ENCODE peak calls at places on chromosomes 6 and 20, in eight cellular contexts. K, O, F, T, G, X, L and N are unnamed samples.

GRCh38 chr6:136440187-136440582 is 110.0 kb downstream of the MAP7 start:
- DNase-seq in K (no peak), O (no peak), F (no peak), T (no peak), G (no peak), X (no peak), L (no peak), N (no peak)

GRCh38 chr6:116515141-116515540 is 3.7 kb downstream of the CALHM5 start:
- DNase-seq in K (no peak), O (no peak), F (no peak), T (no peak), G (no peak), X (no peak), L (no peak), N (no peak)

GRCh38 chr6:155219858-155220301 is 43.9 kb upstream of the CLDN20 start:
- DNase-seq in K (no peak), O (no peak), F (no peak), T (no peak), G (peak), X (no peak), L (no peak), N (no peak)

GRCh38 chr6:84897874-84898635 is 133.7 kb upstream of the TBX18 start:
- DNase-seq in K (no peak), O (no peak), F (no peak), T (no peak), G (peak), X (no peak), L (no peak), N (no peak)

GRCh38 chr6:72776456-72776855 is 154.6 kb downstream of the KCNQ5 start:
- DNase-seq in K (no peak), O (no peak), F (no peak), T (no peak), G (no peak), X (no peak), L (no peak), N (no peak)

GRCh38 chr6:140660295-140660694 is 1285.8 kb upstream of the CITED2 start:
- DNase-seq in K (no peak), O (no peak), F (no peak), T (no peak), G (no peak), X (no peak), L (no peak), N (no peak)

GRCh38 chr20:47727909-47728361 is 57.3 kb downstream of the SULF2 start:
- DNase-seq in K (no peak), O (no peak), F (no peak), T (no peak), G (no peak), X (no peak), L (no peak), N (no peak)

GRCh38 chr20:47456952-47457724 is 44.5 kb upstream of the NCOA3 start:
- DNase-seq in K (no peak), O (no peak), F (no peak), T (no peak), G (peak), X (no peak), L (no peak), N (no peak)

GRCh38 chr6:29769336-29769735 is 46.1 kb downstream of the HLA-F start:
- DNase-seq in K (no peak), O (no peak), F (no peak), T (no peak), G (no peak), X (no peak), L (no peak), N (no peak)

GRCh38 chr20:60658661-60659060 is 593.4 kb upstream of the CDH4 start:
- DNase-seq in K (no peak), O (no peak), F (no peak), T (no peak), G (no peak), X (no peak), L (no peak), N (no peak)

GRCh38 chr20:21026951-21027350 is 79.2 kb downstream of the LINC00237 start:
- DNase-seq in K (no peak), O (no peak), F (no peak), T (no peak), G (no peak), X (no peak), L (no peak), N (no peak)

GRCh38 chr6:16414205-16414604 is 175.8 kb downstream of the GMPR start:
- DNase-seq in K (no peak), O (no peak), F (no peak), T (no peak), G (peak), X (no peak), L (no peak), N (no peak)

GRCh38 chr6:48280035-48280434 is 169.0 kb upstream of the PTCHD4 start:
- DNase-seq in K (no peak), O (no peak), F (no peak), T (no peak), G (no peak), X (no peak), L (no peak), N (no peak)

GRCh38 chr6:105402090-105402980 is 547 bp downstream of the PREP start:
- DNase-seq in K (peak), O (no peak), F (no peak), T (no peak), G (peak), X (peak), L (no peak), N (no peak)

GRCh38 chr6:140849441-140849840 is 1283.3 kb upstream of the GJE1 start:
- DNase-seq in K (no peak), O (no peak), F (no peak), T (no peak), G (peak), X (no peak), L (no peak), N (no peak)

GRCh38 chr6:130020892-130021483 is 2.6 kb downstream of the L3MBTL3 start:
- DNase-seq in K (peak), O (peak), F (peak), T (peak), G (peak), X (peak), L (peak), N (peak)

GRCh38 chr6:8335371-8335770 is 100.0 kb downstream of the SLC35B3 start:
- DNase-seq in K (no peak), O (no peak), F (no peak), T (no peak), G (no peak), X (no peak), L (no peak), N (no peak)

GRCh38 chr6:3276174-3277167 is 17.7 kb downstream of the PSMG4 start:
- DNase-seq in K (no peak), O (no peak), F (no peak), T (no peak), G (no peak), X (no peak), L (no peak), N (no peak)

GRCh38 chr20:56439784-56440291 is 27.8 kb downstream of the CASS4 start:
- DNase-seq in K (no peak), O (no peak), F (peak), T (no peak), G (peak), X (no peak), L (no peak), N (no peak)

GRCh38 chr20:47540443-47541354 is 39.0 kb downstream of the NCOA3 start:
- DNase-seq in K (no peak), O (no peak), F (no peak), T (no peak), G (no peak), X (no peak), L (no peak), N (no peak)

GRCh38 chr20:24720957-24721356 is 228.1 kb upstream of the CST7 start:
- DNase-seq in K (no peak), O (no peak), F (no peak), T (no peak), G (no peak), X (no peak), L (no peak), N (no peak)

GRCh38 chr6:139708342-139709199 is 334.1 kb upstream of the CITED2 start:
- DNase-seq in K (no peak), O (no peak), F (no peak), T (no peak), G (peak), X (no peak), L (no peak), N (no peak)

GRCh38 chr20:48668451-48668946 is 159.3 kb downstream of the PREX1 start:
- DNase-seq in K (no peak), O (no peak), F (no peak), T (no peak), G (peak), X (no peak), L (no peak), N (no peak)

GRCh38 chr6:90194371-90194841 is 102.2 kb downstream of the BACH2 start:
- DNase-seq in K (no peak), O (no peak), F (no peak), T (no peak), G (no peak), X (no peak), L (no peak), N (no peak)

GRCh38 chr6:146593978-146594377 is 4.8 kb upstream of the ADGB start:
- DNase-seq in K (no peak), O (no peak), F (no peak), T (no peak), G (no peak), X (no peak), L (no peak), N (no peak)

GRCh38 chr6:11427827-11428245 is 109.7 kb upstream of the TMEM170B start:
- DNase-seq in K (no peak), O (no peak), F (no peak), T (no peak), G (no peak), X (no peak), L (no peak), N (no peak)